ENCODE peak calls at places on chromosome 5, in eight cellular contexts. One of them, this sample, is unnamed.

GRCh38 chr5:83947763-83948162 is 227.1 kb upstream of the HAPLN1 start:
- DNase-seq in OCI-LY7: no peak
- DNase-seq in neuronal stem cell: no peak
- DNase-seq in NCI-H2081: no peak
- DNase-seq in brain microvascular endothelial cell: no peak
- DNase-seq in HCT116: no peak
- DNase-seq in amniotic epithelial cell: no peak
- DNase-seq in NCI-H1105 treated with DMSO at 0.1 percent for 48 hours: no peak
- DNase-seq in this sample: no peak

GRCh38 chr5:56669534-56670483 is 145.5 kb upstream of the MAP3K1 start:
- DNase-seq in OCI-LY7: peak; percentile 98
- DNase-seq in neuronal stem cell: no peak
- DNase-seq in NCI-H2081: peak; percentile 76
- DNase-seq in brain microvascular endothelial cell: no peak
- DNase-seq in HCT116: no peak
- DNase-seq in amniotic epithelial cell: no peak
- DNase-seq in NCI-H1105 treated with DMSO at 0.1 percent for 48 hours: peak; percentile 72
- DNase-seq in this sample: no peak

GRCh38 chr5:74576941-74577456 is 63.5 kb downstream of the ENC1 start:
- DNase-seq in OCI-LY7: peak; percentile 34
- DNase-seq in neuronal stem cell: no peak
- DNase-seq in NCI-H2081: no peak
- DNase-seq in brain microvascular endothelial cell: peak; percentile 69
- DNase-seq in HCT116: no peak
- DNase-seq in amniotic epithelial cell: peak; percentile 63
- DNase-seq in NCI-H1105 treated with DMSO at 0.1 percent for 48 hours: no peak
- DNase-seq in this sample: no peak

GRCh38 chr5:77641963-77642589 is 3.6 kb upstream of the OTP start:
- DNase-seq in OCI-LY7: no peak
- DNase-seq in neuronal stem cell: no peak
- DNase-seq in NCI-H2081: no peak
- DNase-seq in brain microvascular endothelial cell: no peak
- DNase-seq in HCT116: no peak
- DNase-seq in amniotic epithelial cell: no peak
- DNase-seq in NCI-H1105 treated with DMSO at 0.1 percent for 48 hours: no peak
- DNase-seq in this sample: no peak

GRCh38 chr5:126446498-126447224 is 23.5 kb downstream of the GRAMD2B start:
- DNase-seq in OCI-LY7: no peak
- DNase-seq in neuronal stem cell: no peak
- DNase-seq in NCI-H2081: no peak
- DNase-seq in brain microvascular endothelial cell: peak; percentile 59
- DNase-seq in HCT116: peak; percentile 71
- DNase-seq in amniotic epithelial cell: peak; percentile 88
- DNase-seq in NCI-H1105 treated with DMSO at 0.1 percent for 48 hours: no peak
- DNase-seq in this sample: no peak

GRCh38 chr5:14405267-14405666 is 176.3 kb upstream of the OTULINL start:
- DNase-seq in OCI-LY7: no peak
- DNase-seq in neuronal stem cell: no peak
- DNase-seq in NCI-H2081: no peak
- DNase-seq in brain microvascular endothelial cell: no peak
- DNase-seq in HCT116: no peak
- DNase-seq in amniotic epithelial cell: no peak
- DNase-seq in NCI-H1105 treated with DMSO at 0.1 percent for 48 hours: no peak
- DNase-seq in this sample: peak; percentile 33

GRCh38 chr5:1110930-1111726 is 735 bp downstream of the SLC12A7 start:
- DNase-seq in OCI-LY7: no peak
- DNase-seq in neuronal stem cell: peak; percentile 50
- DNase-seq in NCI-H2081: no peak
- DNase-seq in brain microvascular endothelial cell: no peak
- DNase-seq in HCT116: no peak
- DNase-seq in amniotic epithelial cell: no peak
- DNase-seq in NCI-H1105 treated with DMSO at 0.1 percent for 48 hours: peak; percentile 4
- DNase-seq in this sample: peak; percentile 66

GRCh38 chr5:119743927-119744326 is 114.6 kb downstream of the FAM170A start:
- DNase-seq in OCI-LY7: peak; percentile 50
- DNase-seq in neuronal stem cell: peak; percentile 51
- DNase-seq in NCI-H2081: peak; percentile 44
- DNase-seq in brain microvascular endothelial cell: peak; percentile 53
- DNase-seq in HCT116: peak; percentile 59
- DNase-seq in amniotic epithelial cell: peak; percentile 54
- DNase-seq in NCI-H1105 treated with DMSO at 0.1 percent for 48 hours: peak; percentile 24
- DNase-seq in this sample: peak; percentile 6

GRCh38 chr5:36238896-36239295 is 2.8 kb downstream of the NADK2 start:
- DNase-seq in OCI-LY7: no peak
- DNase-seq in neuronal stem cell: no peak
- DNase-seq in NCI-H2081: no peak
- DNase-seq in brain microvascular endothelial cell: no peak
- DNase-seq in HCT116: no peak
- DNase-seq in amniotic epithelial cell: no peak
- DNase-seq in NCI-H1105 treated with DMSO at 0.1 percent for 48 hours: no peak
- DNase-seq in this sample: no peak

GRCh38 chr5:93637697-93638096 is 54.7 kb downstream of the NR2F1 start:
- DNase-seq in OCI-LY7: no peak
- DNase-seq in neuronal stem cell: no peak
- DNase-seq in NCI-H2081: no peak
- DNase-seq in brain microvascular endothelial cell: no peak
- DNase-seq in HCT116: no peak
- DNase-seq in amniotic epithelial cell: no peak
- DNase-seq in NCI-H1105 treated with DMSO at 0.1 percent for 48 hours: no peak
- DNase-seq in this sample: no peak

GRCh38 chr5:56327810-56328209 is 94.7 kb upstream of the ANKRD55 start:
- DNase-seq in OCI-LY7: no peak
- DNase-seq in neuronal stem cell: no peak
- DNase-seq in NCI-H2081: no peak
- DNase-seq in brain microvascular endothelial cell: no peak
- DNase-seq in HCT116: no peak
- DNase-seq in amniotic epithelial cell: peak; percentile 39
- DNase-seq in NCI-H1105 treated with DMSO at 0.1 percent for 48 hours: no peak
- DNase-seq in this sample: no peak

GRCh38 chr5:125402787-125403186 is 656.3 kb upstream of the ZNF608 start:
- DNase-seq in OCI-LY7: no peak
- DNase-seq in neuronal stem cell: no peak
- DNase-seq in NCI-H2081: no peak
- DNase-seq in brain microvascular endothelial cell: no peak
- DNase-seq in HCT116: no peak
- DNase-seq in amniotic epithelial cell: no peak
- DNase-seq in NCI-H1105 treated with DMSO at 0.1 percent for 48 hours: no peak
- DNase-seq in this sample: no peak

GRCh38 chr5:159026781-159027180 is 72.9 kb downstream of the EBF1 start:
- DNase-seq in OCI-LY7: no peak
- DNase-seq in neuronal stem cell: no peak
- DNase-seq in NCI-H2081: no peak
- DNase-seq in brain microvascular endothelial cell: no peak
- DNase-seq in HCT116: no peak
- DNase-seq in amniotic epithelial cell: no peak
- DNase-seq in NCI-H1105 treated with DMSO at 0.1 percent for 48 hours: no peak
- DNase-seq in this sample: no peak

GRCh38 chr5:119996128-119996527 is 366.8 kb downstream of the FAM170A start:
- DNase-seq in OCI-LY7: no peak
- DNase-seq in neuronal stem cell: no peak
- DNase-seq in NCI-H2081: no peak
- DNase-seq in brain microvascular endothelial cell: no peak
- DNase-seq in HCT116: no peak
- DNase-seq in amniotic epithelial cell: no peak
- DNase-seq in NCI-H1105 treated with DMSO at 0.1 percent for 48 hours: no peak
- DNase-seq in this sample: no peak

GRCh38 chr5:6792911-6793451 is 79.7 kb downstream of the TENT4A start:
- DNase-seq in OCI-LY7: no peak
- DNase-seq in neuronal stem cell: no peak
- DNase-seq in NCI-H2081: no peak
- DNase-seq in brain microvascular endothelial cell: no peak
- DNase-seq in HCT116: no peak
- DNase-seq in amniotic epithelial cell: no peak
- DNase-seq in NCI-H1105 treated with DMSO at 0.1 percent for 48 hours: no peak
- DNase-seq in this sample: no peak

GRCh38 chr5:77640577-77641396 is 2.3 kb upstream of the OTP start:
- DNase-seq in OCI-LY7: no peak
- DNase-seq in neuronal stem cell: no peak
- DNase-seq in NCI-H2081: no peak
- DNase-seq in brain microvascular endothelial cell: no peak
- DNase-seq in HCT116: no peak
- DNase-seq in amniotic epithelial cell: no peak
- DNase-seq in NCI-H1105 treated with DMSO at 0.1 percent for 48 hours: no peak
- DNase-seq in this sample: no peak

GRCh38 chr5:108989761-108990392 is 242.2 kb downstream of the FER start:
- DNase-seq in OCI-LY7: no peak
- DNase-seq in neuronal stem cell: no peak
- DNase-seq in NCI-H2081: no peak
- DNase-seq in brain microvascular endothelial cell: no peak
- DNase-seq in HCT116: no peak
- DNase-seq in amniotic epithelial cell: no peak
- DNase-seq in NCI-H1105 treated with DMSO at 0.1 percent for 48 hours: no peak
- DNase-seq in this sample: no peak

GRCh38 chr5:67400752-67401151 is 204.2 kb upstream of the CD180 start:
- DNase-seq in OCI-LY7: no peak
- DNase-seq in neuronal stem cell: no peak
- DNase-seq in NCI-H2081: no peak
- DNase-seq in brain microvascular endothelial cell: no peak
- DNase-seq in HCT116: no peak
- DNase-seq in amniotic epithelial cell: no peak
- DNase-seq in NCI-H1105 treated with DMSO at 0.1 percent for 48 hours: no peak
- DNase-seq in this sample: no peak

GRCh38 chr5:1542755-1543154 is 19.0 kb upstream of the LPCAT1 start:
- DNase-seq in OCI-LY7: no peak
- DNase-seq in neuronal stem cell: no peak
- DNase-seq in NCI-H2081: no peak
- DNase-seq in brain microvascular endothelial cell: no peak
- DNase-seq in HCT116: peak; percentile 79
- DNase-seq in amniotic epithelial cell: peak; percentile 72
- DNase-seq in NCI-H1105 treated with DMSO at 0.1 percent for 48 hours: no peak
- DNase-seq in this sample: peak; percentile 74

GRCh38 chr5:76083555-76084495 is 642 bp downstream of the SV2C start:
- DNase-seq in OCI-LY7: no peak
- DNase-seq in neuronal stem cell: peak; percentile 46
- DNase-seq in NCI-H2081: peak; percentile 11
- DNase-seq in brain microvascular endothelial cell: no peak
- DNase-seq in HCT116: no peak
- DNase-seq in amniotic epithelial cell: no peak
- DNase-seq in NCI-H1105 treated with DMSO at 0.1 percent for 48 hours: peak; percentile 53
- DNase-seq in this sample: no peak

GRCh38 chr5:56323505-56323904 is 90.4 kb upstream of the ANKRD55 start:
- DNase-seq in OCI-LY7: no peak
- DNase-seq in neuronal stem cell: no peak
- DNase-seq in NCI-H2081: no peak
- DNase-seq in brain microvascular endothelial cell: peak; percentile 59
- DNase-seq in HCT116: no peak
- DNase-seq in amniotic epithelial cell: peak; percentile 95
- DNase-seq in NCI-H1105 treated with DMSO at 0.1 percent for 48 hours: no peak
- DNase-seq in this sample: peak; percentile 44

GRCh38 chr5:2901096-2901495 is 149.6 kb upstream of the IRX2 start:
- DNase-seq in OCI-LY7: no peak
- DNase-seq in neuronal stem cell: no peak
- DNase-seq in NCI-H2081: no peak
- DNase-seq in brain microvascular endothelial cell: no peak
- DNase-seq in HCT116: no peak
- DNase-seq in amniotic epithelial cell: no peak
- DNase-seq in NCI-H1105 treated with DMSO at 0.1 percent for 48 hours: no peak
- DNase-seq in this sample: no peak

GRCh38 chr5:139399501-139400121 is 4.3 kb downstream of the SPATA24 start:
- DNase-seq in OCI-LY7: no peak
- DNase-seq in neuronal stem cell: no peak
- DNase-seq in NCI-H2081: no peak
- DNase-seq in brain microvascular endothelial cell: no peak
- DNase-seq in HCT116: no peak
- DNase-seq in amniotic epithelial cell: no peak
- DNase-seq in NCI-H1105 treated with DMSO at 0.1 percent for 48 hours: no peak
- DNase-seq in this sample: no peak

GRCh38 chr5:173457482-173457881 is 129.3 kb upstream of the STC2 start:
- DNase-seq in OCI-LY7: no peak
- DNase-seq in neuronal stem cell: no peak
- DNase-seq in NCI-H2081: no peak
- DNase-seq in brain microvascular endothelial cell: no peak
- DNase-seq in HCT116: no peak
- DNase-seq in amniotic epithelial cell: peak; percentile 32
- DNase-seq in NCI-H1105 treated with DMSO at 0.1 percent for 48 hours: no peak
- DNase-seq in this sample: no peak

GRCh38 chr5:104913840-104914239 is 1351.3 kb upstream of the NUDT12 start:
- DNase-seq in OCI-LY7: no peak
- DNase-seq in neuronal stem cell: no peak
- DNase-seq in NCI-H2081: peak; percentile 56
- DNase-seq in brain microvascular endothelial cell: no peak
- DNase-seq in HCT116: no peak
- DNase-seq in amniotic epithelial cell: no peak
- DNase-seq in NCI-H1105 treated with DMSO at 0.1 percent for 48 hours: peak; percentile 36
- DNase-seq in this sample: no peak

GRCh38 chr5:133489632-133490031 is 122.7 kb downstream of the FSTL4 start:
- DNase-seq in OCI-LY7: peak; percentile 35
- DNase-seq in neuronal stem cell: no peak
- DNase-seq in NCI-H2081: peak; percentile 5
- DNase-seq in brain microvascular endothelial cell: no peak
- DNase-seq in HCT116: peak; percentile 47
- DNase-seq in amniotic epithelial cell: no peak
- DNase-seq in NCI-H1105 treated with DMSO at 0.1 percent for 48 hours: no peak
- DNase-seq in this sample: peak; percentile 40

This sample was measured in A549.